ENCODE peak calls at places on chromosome 21, in five cellular contexts. S is adipocyte, P is PC-3, D is NT2/D1, E is IMR-90. Z is an unnamed sample.

GRCh38 chr21:37257526-37257966 is 9.6 kb downstream of the VPS26C start:
- DNase-seq in S (peak; percentile 48), P (peak; percentile 47), D (no peak), E (peak; percentile 24), Z (no peak)

GRCh38 chr21:42746593-42747266 is 93.3 kb downstream of the PDE9A start:
- DNase-seq in S (no peak), P (no peak), D (no peak), E (no peak), Z (no peak)

GRCh38 chr21:35128526-35128925 is 79.4 kb upstream of the RUNX1 start:
- DNase-seq in S (no peak), P (no peak), D (no peak), E (no peak), Z (peak; percentile 48)

GRCh38 chr21:33394260-33394659 is 9.0 kb upstream of the IFNGR2 start:
- DNase-seq in S (no peak), P (no peak), D (no peak), E (no peak), Z (no peak)

GRCh38 chr21:25837545-25838263 is 102.9 kb downstream of the GABPA start:
- DNase-seq in S (peak; percentile 87), P (peak; percentile 88), D (no peak), E (peak; percentile 89), Z (peak; percentile 84)

GRCh38 chr21:35048183-35048601 is 910 bp downstream of the RUNX1 start:
- DNase-seq in S (peak; percentile 58), P (peak; percentile 46), D (no peak), E (no peak), Z (peak; percentile 35)

GRCh38 chr21:34971656-34972055 is 77.4 kb downstream of the RUNX1 start:
- DNase-seq in S (no peak), P (no peak), D (no peak), E (no peak), Z (no peak)

GRCh38 chr21:37093977-37094376 is 20.9 kb downstream of the TTC3 start:
- DNase-seq in S (no peak), P (no peak), D (no peak), E (no peak), Z (no peak)

GRCh38 chr21:34639882-34640788 is 25.2 kb upstream of the RCAN1 start:
- DNase-seq in S (peak; percentile 13), P (no peak), D (no peak), E (peak; percentile 13), Z (no peak)

GRCh38 chr21:31108969-31109368 is 70.7 kb upstream of the KRTAP19-8 start:
- DNase-seq in S (peak; percentile 30), P (peak; percentile 45), D (peak; percentile 60), E (peak; percentile 20), Z (no peak)

GRCh38 chr21:35256468-35256988 is 207.4 kb upstream of the RUNX1 start:
- DNase-seq in S (peak; percentile 97), P (peak; percentile 98), D (no peak), E (peak; percentile 100), Z (peak; percentile 99)

GRCh38 chr21:36260030-36260787 is 59.8 kb upstream of the MORC3 start:
- DNase-seq in S (peak; percentile 92), P (peak; percentile 86), D (peak; percentile 43), E (peak; percentile 73), Z (peak; percentile 51)

GRCh38 chr21:34885636-34886553 is 163.2 kb downstream of the RUNX1 start:
- DNase-seq in S (peak; percentile 45), P (peak; percentile 42), D (no peak), E (no peak), Z (no peak)

GRCh38 chr21:27156666-27157065 is 189.8 kb upstream of the ADAMTS5 start:
- DNase-seq in S (no peak), P (no peak), D (no peak), E (no peak), Z (no peak)

GRCh38 chr21:28540514-28540913 is 452.2 kb downstream of the LTN1 start:
- DNase-seq in S (peak; percentile 28), P (peak; percentile 86), D (no peak), E (peak; percentile 89), Z (no peak)
- H3K9ac ChIP-seq in S (no peak overlapping the region), P (peak overlapping the region; percentile 92), D (no peak overlapping the region), E (peak overlapping the region; percentile 71), Z (no peak overlapping the region)

GRCh38 chr21:38810034-38810825 is 4.5 kb downstream of the ETS2 start:
- DNase-seq in S (no peak), P (no peak), D (no peak), E (no peak), Z (no peak)

GRCh38 chr21:38813143-38813542 is 7.4 kb downstream of the ETS2 start:
- DNase-seq in S (no peak), P (no peak), D (no peak), E (no peak), Z (no peak)

GRCh38 chr21:38811257-38811656 is 5.5 kb downstream of the ETS2 start:
- DNase-seq in S (peak; percentile 88), P (peak; percentile 99), D (no peak), E (peak; percentile 95), Z (peak; percentile 98)

GRCh38 chr21:38809170-38809878 is 3.6 kb downstream of the ETS2 start:
- DNase-seq in S (no peak), P (no peak), D (no peak), E (no peak), Z (no peak)

GRCh38 chr21:38810826-38811164 is 5.1 kb downstream of the ETS2 start:
- DNase-seq in S (no peak), P (no peak), D (no peak), E (no peak), Z (no peak)
- H3K9ac ChIP-seq in S (no peak overlapping the region), P (peak overlapping the region; percentile 38), D (no peak overlapping the region), E (no peak overlapping the region), Z (no peak overlapping the region)

GRCh38 chr21:45504021-45504515 is 38.2 kb downstream of the SLC19A1 start:
- DNase-seq in S (no peak), P (no peak), D (no peak), E (no peak), Z (no peak)
- H3K9ac ChIP-seq in S (no peak overlapping the region), P (no peak overlapping the region), D (no peak overlapping the region), E (no peak overlapping the region), Z (no peak overlapping the region)

GRCh38 chr21:41369105-41369914 is 7.5 kb downstream of the MX2 start:
- DNase-seq in S (peak; percentile 10), P (no peak), D (peak; percentile 68), E (no peak), Z (no peak)
- H3K9ac ChIP-seq in S (peak overlapping the region; percentile 70), P (no peak overlapping the region), D (peak overlapping the region; percentile 77), E (no peak overlapping the region), Z (no peak overlapping the region)

DNA sequence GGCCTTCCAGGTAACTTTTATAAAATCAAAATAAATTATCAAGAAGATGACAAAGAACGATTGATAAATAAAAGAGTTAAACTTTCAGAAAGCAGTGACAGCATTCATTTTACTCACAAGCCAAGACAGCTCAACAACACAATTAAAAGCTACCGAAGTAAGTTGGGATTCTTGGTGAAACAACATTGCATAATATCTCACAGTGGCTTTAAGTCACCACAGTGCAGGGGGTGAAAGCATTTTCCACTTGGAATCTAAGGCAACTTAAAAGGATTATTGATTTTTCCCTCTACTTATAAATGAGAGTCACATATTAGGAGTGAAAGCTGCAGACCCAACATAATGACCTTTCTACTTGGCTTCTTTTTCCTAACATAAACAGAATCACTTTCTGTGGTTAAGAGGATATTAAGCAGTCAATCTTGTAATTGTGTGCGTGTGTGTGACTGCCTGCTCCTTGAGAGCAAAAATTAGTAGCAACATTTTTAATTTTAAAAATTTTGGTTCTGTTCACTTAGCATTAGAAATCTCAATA is 536.6 kb upstream of the CXADR start:
- DNase-seq in S (peak; percentile 3), P (no peak), D (no peak), E (no peak), Z (no peak)
- H3K9ac ChIP-seq in S (no peak overlapping the region), P (no peak overlapping the region), D (no peak overlapping the region), E (no peak overlapping the region), Z (no peak overlapping the region)

GRCh38 chr21:38367646-38368045 is 110.9 kb downstream of the KCNJ15 start:
- DNase-seq in S (no peak), P (no peak), D (no peak), E (no peak), Z (no peak)
- H3K9ac ChIP-seq in S (no peak overlapping the region), P (no peak overlapping the region), D (no peak overlapping the region), E (no peak overlapping the region), Z (no peak overlapping the region)

DNA sequence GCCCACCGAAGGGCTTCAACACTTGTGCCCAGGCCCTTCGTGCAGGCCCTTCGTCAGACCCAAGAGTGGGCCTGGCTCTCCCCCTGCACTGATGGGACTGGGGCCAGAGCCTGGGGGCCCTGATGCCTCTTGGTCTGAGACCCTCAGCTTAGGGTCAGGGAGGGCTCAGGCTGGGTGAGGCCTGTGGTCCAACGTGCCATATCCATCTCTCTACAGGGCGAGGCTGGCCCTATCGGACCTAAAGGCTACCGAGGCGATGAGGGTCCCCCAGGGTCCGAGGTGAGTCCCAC is 15.6 kb downstream of the COL6A1 start:
- DNase-seq in S (no peak), P (no peak), D (no peak), E (no peak), Z (no peak)
- H3K9ac ChIP-seq in S (no peak overlapping the region), P (no peak overlapping the region), D (no peak overlapping the region), E (no peak overlapping the region), Z (no peak overlapping the region)

Z was measured in mammary epithelial cell.